ENCODE peak calls at places on chromosome 2, in six cellular contexts. G is WTC11, O is GM23338, P is HepG2, F is K562, H is GM12878. B is an unnamed sample.
A peak's percentile ranks its signal among the peaks of the same experiment; 100 is the strongest.

GRCh38 chr2:188023035-188023434 is 268.6 kb upstream of the GULP1 start:
- DNase-seq in G (no peak), O (no peak), P (no peak), F (no peak), H (no peak), B (no peak)

GRCh38 chr2:148680462-148680861 is 35.9 kb downstream of the EPC2 start:
- DNase-seq in G (no peak), O (no peak), P (no peak), F (no peak), H (no peak), B (no peak)

GRCh38 chr2:133338224-133338623 is 230.0 kb downstream of the NCKAP5 start:
- DNase-seq in G (no peak), O (no peak), P (no peak), F (no peak), H (no peak), B (no peak)

GRCh38 chr2:232260075-232260474 is 118.5 kb upstream of the ALPP start:
- DNase-seq in G (no peak), O (no peak), P (no peak), F (no peak), H (no peak), B (no peak)

GRCh38 chr2:55923091-55923977 is at the start of gene EFEMP1:
- DNase-seq in G (peak; percentile 85), O (peak; percentile 89), P (no peak), F (no peak), H (no peak), B (no peak)

GRCh38 chr2:85523906-85524566 is 14.9 kb upstream of the MAT2A start:
- DNase-seq in G (no peak), O (no peak), P (no peak), F (no peak), H (no peak), B (no peak)

GRCh38 chr2:42928692-42929576 is 136.6 kb upstream of the HAAO start:
- DNase-seq in G (peak; percentile 73), O (peak; percentile 86), P (peak; percentile 90), F (peak; percentile 69), H (no peak), B (peak; percentile 70)

GRCh38 chr2:195613922-195614321 is 43.1 kb upstream of the SLC39A10 start:
- DNase-seq in G (no peak), O (no peak), P (peak; percentile 41), F (peak; percentile 38), H (no peak), B (no peak)

GRCh38 chr2:207075456-207075855 is 90.3 kb downstream of the KLF7 start:
- DNase-seq in G (no peak), O (no peak), P (no peak), F (no peak), H (no peak), B (no peak)

GRCh38 chr2:43218221-43218549 is 8.2 kb downstream of the ZFP36L2 start:
- DNase-seq in G (no peak), O (no peak), P (no peak), F (no peak), H (no peak), B (no peak)

GRCh38 chr2:23385351-23385747 is 370 bp downstream of the KLHL29 start:
- DNase-seq in G (peak; percentile 49), O (peak; percentile 59), P (no peak), F (no peak), H (no peak), B (no peak)

GRCh38 chr2:72793798-72794447 is 31.9 kb downstream of the EXOC6B start:
- DNase-seq in G (no peak), O (no peak), P (no peak), F (no peak), H (no peak), B (no peak)

GRCh38 chr2:236908456-236909388 is 177.0 kb upstream of the COPS8 start:
- DNase-seq in G (no peak), O (no peak), P (no peak), F (no peak), H (no peak), B (no peak)

GRCh38 chr2:100752628-100753333 is 67.2 kb upstream of the NPAS2 start:
- DNase-seq in G (no peak), O (no peak), P (peak; percentile 67), F (no peak), H (no peak), B (no peak)

GRCh38 chr2:100757621-100758394 is 62.1 kb upstream of the NPAS2 start:
- DNase-seq in G (no peak), O (no peak), P (peak; percentile 66), F (no peak), H (no peak), B (no peak)

GRCh38 chr2:100756704-100757103 is 63.2 kb upstream of the NPAS2 start:
- DNase-seq in G (no peak), O (no peak), P (no peak), F (no peak), H (no peak), B (no peak)

GRCh38 chr2:100755441-100755840 is 64.5 kb upstream of the NPAS2 start:
- DNase-seq in G (no peak), O (no peak), P (no peak), F (no peak), H (no peak), B (no peak)

DNA sequence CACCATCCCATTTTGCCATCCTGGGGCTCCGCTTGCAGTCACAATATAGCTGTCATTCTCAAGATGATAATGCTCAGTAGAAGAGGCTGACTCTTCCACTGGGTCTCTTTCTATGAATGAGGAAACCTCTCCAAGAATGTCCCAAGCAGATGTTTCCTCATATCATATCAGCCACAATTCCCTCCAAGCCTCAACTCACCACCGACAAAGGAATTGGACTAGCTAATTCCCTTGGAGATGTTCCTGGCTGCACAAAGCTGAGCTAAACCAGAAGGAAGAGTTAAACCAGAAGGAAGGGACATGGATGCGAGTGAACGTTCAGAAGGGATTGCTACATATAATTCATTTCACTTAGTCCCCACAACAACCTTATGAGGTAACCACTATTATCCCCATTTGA is 65.0 kb upstream of the NPAS2 start:
- DNase-seq in G (no peak), O (no peak), P (no peak), F (no peak), H (no peak), B (no peak)
- TF ChIP-seq CREB1 in G (no peak), O (no peak), P (no peak), F (no peak), H (no peak), B (no peak)

GRCh38 chr2:101120124-101120996 is 30.8 kb downstream of the TBC1D8 start:
- DNase-seq in G (no peak), O (no peak), P (peak; percentile 98), F (no peak), H (no peak), B (no peak)

GRCh38 chr2:101116348-101116747 is 34.8 kb downstream of the TBC1D8 start:
- DNase-seq in G (no peak), O (no peak), P (no peak), F (no peak), H (no peak), B (no peak)

GRCh38 chr2:101116841-101117552 is 34.2 kb downstream of the TBC1D8 start:
- DNase-seq in G (no peak), O (no peak), P (peak; percentile 100), F (no peak), H (no peak), B (no peak)

GRCh38 chr2:101121174-101121573 is 30.0 kb downstream of the TBC1D8 start:
- DNase-seq in G (no peak), O (no peak), P (no peak), F (no peak), H (no peak), B (no peak)

GRCh38 chr2:101119431-101119830 is 31.8 kb downstream of the TBC1D8 start:
- DNase-seq in G (no peak), O (no peak), P (no peak), F (no peak), H (no peak), B (no peak)
- TF ChIP-seq CREB1 in G (no peak), O (no peak), P (no peak), F (no peak), H (no peak), B (no peak)

GRCh38 chr2:38515155-38516074 is 87.3 kb downstream of the HNRNPLL start:
- DNase-seq in G (no peak), O (no peak), P (no peak), F (peak; percentile 79), H (no peak), B (no peak)
- TF ChIP-seq CREB1 in G (no peak), O (no peak), P (no peak), F (no peak), H (no peak), B (no peak)

GRCh38 chr2:171272039-171272438 is 111.3 kb upstream of the TLK1 start:
- DNase-seq in G (no peak), O (no peak), P (peak; percentile 88), F (no peak), H (no peak), B (no peak)
- TF ChIP-seq CREB1 in G (no peak), O (no peak), P (no peak), F (no peak), H (no peak), B (no peak)

GRCh38 chr2:165634855-165635254 is 159.2 kb downstream of the GALNT3 start:
- DNase-seq in G (peak; percentile 61), O (peak; percentile 78), P (no peak), F (no peak), H (no peak), B (peak; percentile 25)
- TF ChIP-seq CREB1 in G (no peak), O (no peak), P (no peak), F (no peak), H (no peak), B (no peak)

GRCh38 chr2:131418625-131419024 is 54.7 kb upstream of the RAB6D start:
- DNase-seq in G (no peak), O (no peak), P (no peak), F (no peak), H (no peak), B (no peak)

GRCh38 chr2:131417886-131418285 is 53.9 kb upstream of the RAB6D start:
- DNase-seq in G (no peak), O (no peak), P (no peak), F (no peak), H (no peak), B (no peak)

GRCh38 chr2:131413785-131414184 is 49.8 kb upstream of the RAB6D start:
- DNase-seq in G (no peak), O (no peak), P (no peak), F (peak; percentile 12), H (no peak), B (no peak)

GRCh38 chr2:131425191-131426021 is 50.5 kb upstream of the TUBA3D start:
- DNase-seq in G (peak; percentile 27), O (peak; percentile 42), P (no peak), F (no peak), H (no peak), B (no peak)

DNA sequence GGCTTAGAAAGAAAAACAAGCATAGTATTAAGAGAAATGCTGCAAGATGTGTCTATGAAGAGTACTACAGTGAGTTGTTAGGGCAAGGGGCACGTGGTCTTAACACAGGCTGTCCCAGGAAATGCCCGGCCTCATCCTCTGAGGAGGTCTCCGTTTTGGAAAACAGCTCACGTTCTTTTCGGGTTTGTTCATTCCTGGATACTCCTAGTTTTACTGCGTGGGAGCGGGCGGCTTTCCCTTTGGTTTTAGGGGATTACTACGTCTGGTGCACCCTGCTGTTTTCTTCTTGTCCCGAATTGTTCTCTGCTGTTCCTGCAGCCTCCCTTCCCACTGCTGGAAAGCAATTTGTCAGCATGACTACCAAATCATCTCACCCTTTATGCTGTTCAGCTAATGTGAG is 55.5 kb upstream of the RAB6D start:
- DNase-seq in G (no peak), O (peak; percentile 38), P (no peak), F (no peak), H (no peak), B (no peak)
- TF ChIP-seq CREB1 in G (no peak), O (peak; percentile 33), P (no peak), F (no peak), H (no peak), B (no peak)

GRCh38 chr2:174376967-174377366 is 18.6 kb upstream of the SCRN3 start:
- DNase-seq in G (no peak), O (no peak), P (no peak), F (peak; percentile 15), H (no peak), B (no peak)
- TF ChIP-seq CREB1 in G (no peak), O (no peak), P (no peak), F (no peak), H (no peak), B (no peak)

B was measured in H1.